ENCODE peak calls at places on chromosomes 1 and 21, in nine cellular contexts. M is uterus; B is right lobe of liver; H is Peyer's patch; Y is heart left ventricle; L is naive thymus-derived CD4-positive, alpha-beta T cell; E is CD8-positive, alpha-beta memory T cell; Q is aorta; G is AG04450. O is an unnamed sample.

GRCh38 chr1:1033009-1033587 is 13.2 kb downstream of the AGRN start:
- DNase-seq in M (peak; percentile 69), B (no peak), H (peak; percentile 89), Y (peak; percentile 75), L (peak; percentile 89), E (peak; percentile 89), Q (peak; percentile 92), G (peak; percentile 24), O (peak; percentile 80)

GRCh38 chr1:28115267-28115666 is 26.9 kb upstream of the EYA3 start:
- DNase-seq in M (no peak), B (no peak), H (no peak), Y (peak; percentile 17), L (peak; percentile 17), E (peak; percentile 5), Q (no peak), G (no peak), O (no peak)

GRCh38 chr1:41504126-41505035 is 19.9 kb upstream of the EDN2 start:
- DNase-seq in M (no peak), B (no peak), H (no peak), Y (no peak), L (no peak), E (no peak), Q (no peak), G (no peak), O (no peak)

GRCh38 chr1:25006770-25007169 is 76.7 kb upstream of the RUNX3 start:
- DNase-seq in M (no peak), B (no peak), H (no peak), Y (no peak), L (no peak), E (no peak), Q (no peak), G (no peak), O (no peak)

GRCh38 chr1:235133086-235133485 is 4.4 kb upstream of the TOMM20 start:
- DNase-seq in M (no peak), B (no peak), H (no peak), Y (no peak), L (no peak), E (no peak), Q (no peak), G (no peak), O (no peak)

GRCh38 chr21:35559881-35560280 is 500.4 kb downstream of the SETD4 start:
- DNase-seq in M (no peak), B (no peak), H (no peak), Y (no peak), L (no peak), E (no peak), Q (no peak), G (no peak), O (no peak)

GRCh38 chr1:147627435-147628110 is 42.8 kb downstream of the ACP6 start:
- DNase-seq in M (peak; percentile 43), B (no peak), H (no peak), Y (peak; percentile 48), L (peak; percentile 35), E (peak; percentile 40), Q (peak; percentile 81), G (peak; percentile 26), O (peak; percentile 40)

GRCh38 chr1:215971793-215972441 is 404.8 kb downstream of the KCTD3 start:
- DNase-seq in M (no peak), B (no peak), H (no peak), Y (no peak), L (no peak), E (no peak), Q (no peak), G (no peak), O (no peak)

GRCh38 chr1:202800742-202801141 is 7.5 kb downstream of the KDM5B start:
- DNase-seq in M (no peak), B (no peak), H (no peak), Y (no peak), L (no peak), E (no peak), Q (no peak), G (no peak), O (no peak)

GRCh38 chr1:241749041-241749798 is 97.1 kb downstream of the WDR64 start:
- DNase-seq in M (no peak), B (no peak), H (no peak), Y (no peak), L (no peak), E (no peak), Q (no peak), G (no peak), O (no peak)

GRCh38 chr1:169107673-169108160 is 1.2 kb downstream of the ATP1B1 start:
- DNase-seq in M (no peak), B (no peak), H (no peak), Y (peak; percentile 40), L (no peak), E (no peak), Q (no peak), G (no peak), O (no peak)

GRCh38 chr1:50930965-50931737 is 28.9 kb downstream of the FAF1 start:
- DNase-seq in M (no peak), B (no peak), H (no peak), Y (no peak), L (no peak), E (no peak), Q (no peak), G (no peak), O (no peak)

GRCh38 chr1:206924549-206925115 is 2.9 kb upstream of the FCMR start:
- DNase-seq in M (no peak), B (no peak), H (no peak), Y (no peak), L (no peak), E (no peak), Q (peak; percentile 34), G (no peak), O (no peak)

GRCh38 chr1:206922524-206922923 is 783 bp upstream of the FCMR start:
- DNase-seq in M (no peak), B (no peak), H (no peak), Y (no peak), L (no peak), E (no peak), Q (peak; percentile 35), G (no peak), O (no peak)

GRCh38 chr1:206925116-206925736 is 3.5 kb upstream of the FCMR start:
- DNase-seq in M (no peak), B (peak; percentile 58), H (peak; percentile 82), Y (no peak), L (no peak), E (peak; percentile 63), Q (peak; percentile 73), G (no peak), O (no peak)

GRCh38 chr1:206923009-206923960 is 1.5 kb upstream of the FCMR start:
- DNase-seq in M (no peak), B (no peak), H (no peak), Y (peak; percentile 23), L (peak; percentile 80), E (peak; percentile 90), Q (peak; percentile 67), G (no peak), O (no peak)

GRCh38 chr1:206923961-206924548 is 2.3 kb upstream of the FCMR start:
- DNase-seq in M (no peak), B (no peak), H (no peak), Y (no peak), L (no peak), E (no peak), Q (peak; percentile 26), G (no peak), O (no peak)
- H3K27ac ChIP-seq in M (no peak overlapping the region), B (no peak overlapping the region), H (peak overlapping the region; percentile 75), Y (no peak overlapping the region), L (peak overlapping the region; percentile 90), E (peak overlapping the region; percentile 7), Q (no peak overlapping the region), G (no peak overlapping the region), O (no peak overlapping the region)

GRCh38 chr1:200037501-200037900 is 10.0 kb downstream of the NR5A2 start:
- DNase-seq in M (no peak), B (no peak), H (no peak), Y (no peak), L (no peak), E (no peak), Q (no peak), G (no peak), O (no peak)
- H3K27me3 ChIP-seq in M (peaks cover 65% of the 10 kb centered on the region), B (no peaks in the 10 kb centered on the region), H (peaks cover 26% of the 10 kb centered on the region), Y (peaks cover 62% of the 10 kb centered on the region), L (peaks cover 9% of the 10 kb centered on the region), E (peaks cover 70% of the 10 kb centered on the region), Q (peaks cover 2% of the 10 kb centered on the region), G (peaks cover 98% of the 10 kb centered on the region), O (peaks cover 100% of the 10 kb centered on the region)

GRCh38 chr1:96878640-96879039 is 157.1 kb downstream of the PTBP2 start:
- DNase-seq in M (no peak), B (no peak), H (no peak), Y (no peak), L (no peak), E (no peak), Q (no peak), G (no peak), O (no peak)

GRCh38 chr1:96886474-96886873 is 164.9 kb downstream of the PTBP2 start:
- DNase-seq in M (no peak), B (no peak), H (no peak), Y (no peak), L (no peak), E (no peak), Q (no peak), G (no peak), O (no peak)

GRCh38 chr1:96880626-96881025 is 159.0 kb downstream of the PTBP2 start:
- DNase-seq in M (no peak), B (no peak), H (no peak), Y (no peak), L (no peak), E (no peak), Q (no peak), G (no peak), O (no peak)

GRCh38 chr1:96887501-96887900 is 165.9 kb downstream of the PTBP2 start:
- DNase-seq in M (no peak), B (no peak), H (no peak), Y (no peak), L (no peak), E (no peak), Q (no peak), G (no peak), O (no peak)

DNA sequence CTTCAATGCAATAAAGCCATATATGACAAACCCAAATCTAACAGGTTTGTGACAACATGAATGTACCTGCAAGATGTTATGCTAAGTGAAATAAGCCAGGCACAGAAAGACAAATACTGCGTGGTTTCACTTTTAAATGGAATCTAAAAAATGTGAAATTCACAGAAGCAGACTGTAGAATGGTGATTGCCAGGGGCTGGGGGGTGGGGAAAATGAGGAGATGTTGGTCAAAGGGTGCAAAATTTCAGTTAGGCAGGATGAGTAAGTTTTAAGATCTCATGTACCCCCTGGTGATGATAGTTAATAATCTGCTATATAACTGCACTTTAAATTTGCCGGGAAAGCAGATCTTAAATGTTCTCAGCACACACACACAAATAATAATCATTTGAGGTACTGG is 160.5 kb downstream of the PTBP2 start:
- DNase-seq in M (no peak), B (no peak), H (no peak), Y (no peak), L (no peak), E (no peak), Q (no peak), G (no peak), O (no peak)
- H3K4me3 ChIP-seq in M (no peak overlapping the region), B (no peak overlapping the region), H (no peak overlapping the region), Y (no peak overlapping the region), L (no peak overlapping the region), E (no peak overlapping the region), Q (no peak overlapping the region), G (no peak overlapping the region), O (no peak overlapping the region)

DNA sequence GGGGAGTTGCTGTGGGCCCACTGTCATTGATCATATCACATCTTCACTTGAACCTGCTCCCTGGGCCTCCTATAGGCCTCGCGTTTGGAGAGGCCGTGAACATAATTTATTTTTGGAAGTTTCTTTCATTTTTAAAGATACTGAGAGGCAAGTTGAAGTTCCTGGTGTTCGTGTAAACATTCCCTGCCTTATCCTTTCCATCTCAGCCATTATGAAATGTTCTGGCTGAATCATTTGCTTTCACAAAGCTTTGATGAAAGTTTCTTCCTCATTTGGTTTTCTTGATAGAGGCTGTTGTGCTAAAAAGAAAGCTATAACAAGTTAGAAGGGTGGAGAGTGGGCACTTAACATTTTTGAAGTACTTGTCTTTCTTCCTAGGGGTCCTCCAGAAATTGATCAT is 15.5 kb downstream of the CAMTA1 start:
- DNase-seq in M (no peak), B (no peak), H (no peak), Y (no peak), L (no peak), E (no peak), Q (no peak), G (peak; percentile 38), O (no peak)
- H3K27ac ChIP-seq in M (peak overlapping the region; percentile 18), B (peak overlapping the region; percentile 3), H (peak overlapping the region; percentile 64), Y (no peak overlapping the region), L (no peak overlapping the region), E (no peak overlapping the region), Q (peak overlapping the region; percentile 32), G (peak overlapping the region; percentile 85), O (peak overlapping the region; percentile 12)

O was measured in dorsolateral prefrontal cortex.